ENCODE peak calls at places on chromosome 15, in eight cellular contexts. H, K, E, N, B, D, R and X are unnamed samples.
A peak's percentile ranks its signal among the peaks of the same experiment; 100 is the strongest.

GRCh38 chr15:63514533-63514943 is 10.1 kb downstream of the USP3 start:
- DNase-seq in H (no peak), K (peak; percentile 70), E (peak; percentile 30), N (peak; percentile 54), B (no peak), D (peak; percentile 72), R (no peak), X (peak; percentile 58)

GRCh38 chr15:27806396-27806795 is 292.7 kb downstream of the OCA2 start:
- DNase-seq in H (no peak), K (no peak), E (no peak), N (no peak), B (no peak), D (no peak), R (no peak), X (no peak)

GRCh38 chr15:65530318-65531111 is at the start of gene HACD3:
- DNase-seq in H (peak; percentile 92), K (peak; percentile 92), E (peak; percentile 87), N (peak; percentile 82), B (peak; percentile 85), D (peak; percentile 77), R (peak; percentile 54), X (peak; percentile 49)

GRCh38 chr15:95574053-95574452 is 756.4 kb upstream of the NR2F2 start:
- DNase-seq in H (no peak), K (no peak), E (no peak), N (no peak), B (no peak), D (no peak), R (no peak), X (no peak)

GRCh38 chr15:44753345-44753744 is 17.0 kb downstream of the TRIM69 start:
- DNase-seq in H (no peak), K (no peak), E (no peak), N (no peak), B (no peak), D (no peak), R (no peak), X (no peak)

GRCh38 chr15:91803260-91803659 is 50.2 kb upstream of the SLCO3A1 start:
- DNase-seq in H (no peak), K (no peak), E (no peak), N (no peak), B (no peak), D (no peak), R (no peak), X (no peak)

GRCh38 chr15:58228708-58229107 is 90.5 kb downstream of the AQP9 start:
- DNase-seq in H (no peak), K (no peak), E (no peak), N (peak; percentile 23), B (no peak), D (no peak), R (no peak), X (no peak)

GRCh38 chr15:51006336-51006985 is 88.2 kb downstream of the TNFAIP8L3 start:
- DNase-seq in H (no peak), K (no peak), E (no peak), N (no peak), B (no peak), D (no peak), R (no peak), X (no peak)

GRCh38 chr15:51237816-51238215 is 100.6 kb downstream of the CYP19A1 start:
- DNase-seq in H (no peak), K (no peak), E (no peak), N (no peak), B (no peak), D (no peak), R (no peak), X (no peak)

GRCh38 chr15:80121546-80121945 is 31.3 kb upstream of the FAH start:
- DNase-seq in H (no peak), K (peak; percentile 14), E (no peak), N (no peak), B (no peak), D (no peak), R (no peak), X (no peak)

GRCh38 chr15:88127477-88127799 is 129.1 kb downstream of the NTRK3 start:
- DNase-seq in H (no peak), K (no peak), E (no peak), N (no peak), B (no peak), D (no peak), R (no peak), X (no peak)

GRCh38 chr15:96184297-96184696 is 146.2 kb upstream of the NR2F2 start:
- DNase-seq in H (no peak), K (no peak), E (no peak), N (no peak), B (no peak), D (no peak), R (no peak), X (no peak)

GRCh38 chr15:33179874-33180273 is 14.6 kb downstream of the FMN1 start:
- DNase-seq in H (no peak), K (no peak), E (no peak), N (no peak), B (no peak), D (no peak), R (no peak), X (no peak)

GRCh38 chr15:26804063-26804804 is 31.4 kb upstream of the GABRB3 start:
- DNase-seq in H (no peak), K (no peak), E (no peak), N (no peak), B (no peak), D (no peak), R (no peak), X (no peak)

GRCh38 chr15:101531170-101531569 is 41.7 kb upstream of the PCSK6 start:
- DNase-seq in H (no peak), K (no peak), E (no peak), N (no peak), B (no peak), D (no peak), R (no peak), X (no peak)

GRCh38 chr15:49847937-49848823 is 227.3 kb downstream of the DTWD1 start:
- DNase-seq in H (no peak), K (no peak), E (no peak), N (peak; percentile 69), B (no peak), D (no peak), R (no peak), X (no peak)

GRCh38 chr15:73908030-73908821 is 18.0 kb upstream of the LOXL1 start:
- DNase-seq in H (peak; percentile 86), K (peak; percentile 68), E (peak; percentile 83), N (peak; percentile 71), B (peak; percentile 67), D (no peak), R (peak; percentile 32), X (peak; percentile 17)

GRCh38 chr15:70318996-70319465 is 221.3 kb upstream of the TLE3 start:
- DNase-seq in H (no peak), K (no peak), E (no peak), N (no peak), B (no peak), D (no peak), R (no peak), X (no peak)

GRCh38 chr15:71708741-71709140 is 101.6 kb upstream of the NR2E3 start:
- DNase-seq in H (peak; percentile 28), K (no peak), E (no peak), N (no peak), B (no peak), D (no peak), R (no peak), X (no peak)

GRCh38 chr15:39365161-39365560 is 215.7 kb upstream of the THBS1 start:
- DNase-seq in H (no peak), K (no peak), E (no peak), N (peak; percentile 92), B (no peak), D (no peak), R (no peak), X (no peak)

GRCh38 chr15:26087395-26087794 is 224.3 kb upstream of the ATP10A start:
- DNase-seq in H (no peak), K (no peak), E (no peak), N (no peak), B (no peak), D (no peak), R (no peak), X (no peak)

GRCh38 chr15:39887832-39888231 is 32.2 kb downstream of the GPR176 start:
- DNase-seq in H (peak; percentile 54), K (peak; percentile 44), E (peak; percentile 16), N (peak; percentile 73), B (no peak), D (no peak), R (peak; percentile 3), X (no peak)

GRCh38 chr15:43514241-43515057 is 3.0 kb upstream of the MAP1A start:
- DNase-seq in H (no peak), K (peak; percentile 55), E (no peak), N (peak; percentile 32), B (no peak), D (no peak), R (no peak), X (peak; percentile 14)

GRCh38 chr15:67120839-67121540 is 55.6 kb downstream of the SMAD3 start:
- DNase-seq in H (peak; percentile 85), K (peak; percentile 75), E (peak; percentile 73), N (peak; percentile 98), B (no peak), D (no peak), R (no peak), X (no peak)

GRCh38 chr15:69141286-69141701 is 19.1 kb upstream of the GLCE start:
- DNase-seq in H (no peak), K (no peak), E (no peak), N (peak; percentile 47), B (no peak), D (no peak), R (no peak), X (no peak)

GRCh38 chr15:38625886-38626285 is 61.3 kb upstream of the RASGRP1 start:
- DNase-seq in H (no peak), K (no peak), E (no peak), N (no peak), B (no peak), D (no peak), R (no peak), X (no peak)

GRCh38 chr15:73988075-73988969 is 3.8 kb downstream of the STOML1 start:
- DNase-seq in H (no peak), K (no peak), E (no peak), N (peak; percentile 80), B (no peak), D (no peak), R (no peak), X (no peak)

GRCh38 chr15:95105229-95105628 is 873.9 kb downstream of the MCTP2 start:
- DNase-seq in H (no peak), K (no peak), E (no peak), N (peak; percentile 17), B (no peak), D (no peak), R (no peak), X (no peak)

GRCh38 chr15:90780916-90781315 is 63.8 kb downstream of the BLM start:
- DNase-seq in H (no peak), K (peak; percentile 78), E (no peak), N (no peak), B (no peak), D (no peak), R (no peak), X (peak; percentile 81)

GRCh38 chr15:62124953-62125263 is 40.2 kb downstream of the C2CD4B start:
- DNase-seq in H (no peak), K (no peak), E (no peak), N (peak; percentile 54), B (no peak), D (no peak), R (no peak), X (no peak)

GRCh38 chr15:80042568-80042967 is 16.9 kb upstream of the ZFAND6 start:
- DNase-seq in H (no peak), K (no peak), E (no peak), N (no peak), B (no peak), D (no peak), R (no peak), X (no peak)

GRCh38 chr15:79028411-79028964 is 62.1 kb downstream of the RASGRF1 start:
- DNase-seq in H (peak; percentile 22), K (peak; percentile 66), E (peak; percentile 35), N (peak; percentile 29), B (peak; percentile 16), D (no peak), R (peak; percentile 52), X (no peak)

GRCh38 chr15:31457161-31457560 is 130.5 kb downstream of the KLF13 start:
- DNase-seq in H (peak; percentile 3), K (no peak), E (no peak), N (no peak), B (no peak), D (no peak), R (no peak), X (no peak)

GRCh38 chr15:28101983-28102441 is 2.9 kb upstream of the OCA2 start:
- DNase-seq in H (no peak), K (peak; percentile 71), E (no peak), N (no peak), B (no peak), D (no peak), R (no peak), X (no peak)